ENCODE peak calls at places on chromosome 9, in five cellular contexts. D, R, L, G and H are unnamed samples.

GRCh38 chr9:131578016-131578415 is 32.7 kb downstream of the PRRT1B start:
- DNase-seq in G (no peak), L (no peak), R (no peak), D (no peak), H (no peak)

GRCh38 chr9:21395778-21396717 is 10.8 kb upstream of the IFNA2 start:
- DNase-seq in L (peak; percentile 22), G (peak; percentile 53), R (peak; percentile 21), D (peak; percentile 51), H (peak; percentile 25)

GRCh38 chr9:103802068-103802467 is 292.0 kb upstream of the SMC2 start:
- DNase-seq in L (no peak), G (no peak), D (no peak), R (no peak), H (no peak)

GRCh38 chr9:131281119-131281965 is 5.0 kb upstream of the FAM78A start:
- DNase-seq in D (no peak), R (no peak), L (no peak), G (no peak), H (no peak)

GRCh38 chr9:128987800-128988199 is 40.3 kb downstream of the NUP188 start:
- DNase-seq in L (no peak), D (no peak), G (no peak), R (no peak), H (no peak)

GRCh38 chr9:107644774-107645463 is 155.3 kb upstream of the KLF4 start:
- DNase-seq in D (no peak), L (no peak), R (no peak), G (peak; percentile 62), H (peak; percentile 33)

GRCh38 chr9:131874447-131874846 is 134.6 kb upstream of the RAPGEF1 start:
- DNase-seq in R (no peak), G (no peak), D (no peak), L (no peak), H (no peak)

GRCh38 chr9:89926691-89927220 is 321.9 kb downstream of the GADD45G start:
- DNase-seq in L (peak; percentile 80), D (peak; percentile 62), G (peak; percentile 29), R (no peak), H (no peak)

DNA sequence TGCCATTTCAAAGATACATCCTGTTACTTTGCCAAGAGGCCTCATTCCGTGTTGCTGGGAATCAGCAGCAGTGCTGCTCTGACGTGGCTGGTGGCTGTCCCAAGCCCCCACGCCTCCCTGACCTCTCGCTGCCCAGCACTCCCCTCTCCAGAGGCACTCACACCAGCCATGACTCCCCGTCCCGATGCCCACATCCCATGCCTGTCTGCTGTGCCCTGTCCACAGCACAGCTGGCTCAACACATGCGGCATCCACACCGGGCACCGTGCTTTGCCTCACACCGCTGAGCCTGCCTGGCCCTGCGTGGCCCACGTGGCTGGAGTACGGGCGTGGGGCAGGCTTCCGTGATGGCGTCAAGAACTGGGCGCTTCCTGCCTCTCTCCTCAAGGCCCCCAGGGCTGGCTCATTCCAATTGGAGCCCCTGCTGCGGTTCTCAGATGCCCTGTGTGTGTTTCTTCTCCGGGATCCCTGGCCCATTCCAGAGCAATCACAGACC is 7.8 kb upstream of the LCN1 start:
- DNase-seq in L (no peak), R (no peak), G (peak; percentile 18), D (peak; percentile 16), H (no peak)
- TF ChIP-seq POLR2AphosphoS5 in L (no peak), R (no peak), G (no peak), D (no peak), H (no peak)

GRCh38 chr9:16105576-16105975 is 552.7 kb downstream of the CCDC171 start:
- DNase-seq in R (no peak), L (no peak), D (no peak), G (no peak), H (no peak)

GRCh38 chr9:16100596-16101091 is 547.8 kb downstream of the CCDC171 start:
- DNase-seq in G (peak; percentile 26), L (no peak), R (no peak), D (no peak), H (no peak)

GRCh38 chr9:16106211-16106610 is 553.4 kb downstream of the CCDC171 start:
- DNase-seq in L (no peak), D (no peak), R (no peak), G (no peak), H (no peak)

GRCh38 chr9:16102154-16102553 is 549.3 kb downstream of the CCDC171 start:
- DNase-seq in G (no peak), R (no peak), L (no peak), D (no peak), H (no peak)

GRCh38 chr9:16103613-16104012 is 550.8 kb downstream of the CCDC171 start:
- DNase-seq in G (no peak), R (no peak), L (no peak), D (no peak), H (no peak)
- TF ChIP-seq POLR2AphosphoS5 in G (no peak), R (no peak), L (no peak), D (no peak), H (no peak)

DNA sequence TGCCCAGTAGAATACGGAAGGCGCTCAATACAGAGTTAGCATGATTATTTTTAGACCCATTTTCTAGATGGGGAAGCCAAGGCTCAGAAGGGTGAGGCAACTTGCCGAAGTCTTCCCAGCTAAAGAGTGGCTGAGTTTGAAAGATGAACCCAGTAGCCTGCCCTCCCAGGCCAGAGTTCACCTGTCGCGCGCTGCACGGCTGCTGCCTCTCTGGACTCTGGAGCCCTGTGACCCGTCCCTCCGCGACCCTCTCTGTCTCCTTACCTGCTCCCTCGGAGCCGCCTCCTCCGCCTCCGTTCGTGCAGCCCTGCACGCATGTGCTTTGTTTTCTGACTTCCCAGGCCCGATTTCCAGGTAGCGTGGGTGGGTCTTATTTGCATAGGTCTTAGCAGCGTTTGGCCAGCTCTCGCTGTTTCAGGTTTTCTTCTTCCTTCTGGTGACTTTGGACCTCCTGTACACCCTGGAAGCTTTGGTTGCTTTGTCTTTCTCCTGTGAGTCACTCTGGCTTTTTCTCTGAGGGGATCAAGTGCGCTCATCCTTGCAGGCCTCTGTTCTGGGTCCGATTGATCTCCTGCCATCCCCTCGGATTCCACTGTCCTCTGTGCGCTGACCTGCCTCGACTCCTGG is at the start of gene RNF183:
- DNase-seq in G (no peak), L (no peak), D (peak; percentile 65), R (no peak), H (no peak)
- TF ChIP-seq POLR2AphosphoS5 in G (no peak), L (no peak), D (peak; percentile 40), R (no peak), H (no peak)

DNA sequence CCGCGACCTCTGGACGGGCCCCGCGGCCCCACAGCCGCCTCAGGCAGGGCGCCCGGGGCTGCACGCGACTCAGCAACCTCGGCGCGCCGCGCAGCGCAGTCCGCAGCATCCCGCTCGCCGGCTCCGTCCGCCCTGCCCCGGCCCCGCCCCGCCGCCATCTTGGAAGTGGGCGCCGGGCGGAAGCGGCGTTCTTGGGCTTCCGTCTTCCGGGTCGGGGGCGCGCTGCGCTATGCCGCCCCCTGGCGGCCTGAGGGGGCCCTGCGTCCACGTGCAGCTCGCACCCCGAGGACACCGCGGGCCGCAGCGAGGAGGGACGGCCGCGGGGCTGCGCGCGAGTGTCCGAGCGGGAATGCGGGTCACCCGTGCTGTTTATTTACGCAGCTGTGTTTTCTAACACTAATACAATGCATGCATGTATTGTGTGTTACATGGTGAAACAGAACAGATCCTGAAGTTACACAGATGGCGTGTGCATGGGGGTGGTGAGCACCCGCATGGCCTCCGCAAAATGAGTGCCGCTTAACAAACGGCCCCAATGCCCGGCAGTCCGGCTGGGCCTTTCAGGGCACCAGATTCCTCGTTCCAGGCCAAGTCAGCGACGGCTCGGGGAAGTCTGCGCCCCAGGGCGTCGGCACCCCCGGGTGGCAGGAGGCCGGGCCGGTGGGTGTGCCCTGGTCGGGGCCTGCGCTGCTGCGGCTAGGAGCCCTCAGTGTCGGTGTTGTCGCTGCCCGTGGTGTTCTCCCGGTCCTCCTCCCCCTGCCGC is at the start of gene DNLZ:
- DNase-seq in L (peak; percentile 72), D (peak; percentile 90), R (peak; percentile 66), G (peak; percentile 86), H (peak; percentile 73)
- TF ChIP-seq POLR2AphosphoS5 in L (peak; percentile 47), D (peak; percentile 23), R (no peak), G (peak; percentile 11), H (peak; percentile 87)

DNA sequence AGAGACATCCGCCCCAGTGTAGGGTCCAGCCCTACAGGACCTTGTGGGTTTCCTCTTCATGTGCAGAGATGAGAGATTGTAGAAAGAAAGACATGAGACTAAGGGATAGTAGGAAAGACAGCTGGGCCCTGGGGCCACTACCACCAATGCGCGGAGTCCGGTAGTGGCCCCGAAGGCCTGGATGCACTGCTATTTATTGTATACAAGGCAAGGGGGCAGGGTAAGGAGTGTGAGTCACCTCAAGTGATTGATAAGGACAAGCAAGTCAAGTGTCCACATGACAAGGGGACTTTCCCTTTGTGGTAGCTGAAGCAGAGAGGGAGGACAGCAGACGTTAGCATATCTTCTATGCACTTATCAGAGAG is 6.2 kb upstream of the TMEM141 start:
- DNase-seq in R (no peak), L (no peak), G (no peak), D (no peak), H (no peak)
- TF ChIP-seq POLR2AphosphoS5 in R (no peak), L (no peak), G (no peak), D (no peak), H (no peak)

DNA sequence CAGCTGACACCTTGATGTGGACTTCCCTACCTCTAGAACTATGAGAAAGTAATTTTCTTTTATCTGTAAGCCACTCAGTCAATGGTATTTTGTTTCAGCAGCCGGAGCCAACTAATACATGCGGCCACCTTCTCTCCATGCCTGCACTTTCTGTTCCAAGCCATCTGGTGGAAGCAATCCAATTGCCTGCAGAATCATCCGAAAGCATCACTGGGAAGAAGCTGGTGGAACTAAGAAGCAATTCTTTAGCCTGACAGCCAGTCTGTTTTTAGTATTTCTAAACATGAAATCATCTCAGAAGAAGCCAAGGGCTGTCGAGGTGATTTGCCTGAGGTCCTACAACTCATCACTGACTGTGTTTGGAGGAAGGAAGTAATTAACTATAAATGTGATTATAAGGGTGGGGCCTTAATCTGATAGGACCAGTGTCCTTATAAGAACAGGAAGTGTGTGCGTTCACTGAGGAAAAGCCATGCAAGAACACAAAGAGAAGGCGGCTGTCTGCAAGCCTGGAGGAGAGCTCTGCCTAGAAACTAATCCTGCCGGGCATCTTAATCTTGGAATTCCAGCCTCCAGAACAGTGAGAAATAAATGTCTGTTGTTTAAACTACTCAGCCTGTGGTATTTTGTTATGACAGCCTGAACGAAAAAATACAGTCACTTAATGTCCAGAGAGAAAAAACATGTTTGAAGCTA is 49.1 kb downstream of the NXNL2 start:
- DNase-seq in L (no peak), D (no peak), R (no peak), G (no peak), H (no peak)
- TF ChIP-seq POLR2AphosphoS5 in L (no peak), D (no peak), R (no peak), G (no peak), H (no peak)

GRCh38 chr9:84258371-84258770 is 82.2 kb downstream of the SLC28A3 start:
- DNase-seq in R (no peak), G (no peak), D (no peak), L (no peak), H (no peak)

GRCh38 chr9:84255701-84256100 is 84.9 kb downstream of the SLC28A3 start:
- DNase-seq in R (no peak), G (no peak), D (no peak), L (no peak), H (no peak)

GRCh38 chr9:84254972-84255371 is 85.6 kb downstream of the SLC28A3 start:
- DNase-seq in L (peak; percentile 73), D (peak; percentile 72), R (no peak), G (peak; percentile 83), H (no peak)
- TF ChIP-seq POLR2AphosphoS5 in L (peak; percentile 23), D (no peak), R (no peak), G (no peak), H (no peak)

GRCh38 chr9:134560654-134561053 is 80.9 kb upstream of the COL5A1 start:
- DNase-seq in L (no peak), G (peak; percentile 6), D (no peak), R (no peak), H (no peak)
- TF ChIP-seq POLR2AphosphoS5 in L (no peak), G (no peak), D (no peak), R (no peak), H (no peak)